ENCODE peak calls at places on chromosome 12, in seven cellular contexts. K is hepatocyte; Q is Peyer's patch; S is ovary; W is effector memory CD4-positive, alpha-beta T cell; I is stomach; M is neuronal stem cell. B is an unnamed sample. For H3K9me3, the result is how much of the 10 kb centered on the place peaks cover.

GRCh38 chr12:63093084-63093483 is 57.9 kb downstream of the AVPR1A start:
- DNase-seq in K (no peak), Q (no peak), S (no peak), W (no peak), I (no peak), M (no peak), B (no peak)

GRCh38 chr12:57234571-57235011 is 5.1 kb downstream of the SHMT2 start:
- DNase-seq in K (no peak), Q (peak), S (no peak), W (no peak), I (no peak), M (no peak), B (no peak)

GRCh38 chr12:113559466-113559865 is 87.8 kb upstream of the LHX5 start:
- DNase-seq in K (no peak), Q (no peak), S (no peak), W (no peak), I (no peak), M (no peak), B (no peak)

GRCh38 chr12:104718581-104718980 is 239.5 kb downstream of the SLC41A2 start:
- DNase-seq in K (no peak), Q (no peak), S (no peak), W (no peak), I (no peak), M (no peak), B (no peak)

GRCh38 chr12:132170094-132170636 is 25.9 kb downstream of the NOC4L start:
- DNase-seq in K (no peak), Q (no peak), S (no peak), W (no peak), I (no peak), M (no peak), B (peak)

GRCh38 chr12:18430425-18431048 is 169.2 kb downstream of the PIK3C2G start:
- DNase-seq in K (peak), Q (no peak), S (peak), W (no peak), I (peak), M (peak), B (peak)

GRCh38 chr12:5523396-5524115 is 91.6 kb downstream of the NTF3 start:
- DNase-seq in K (no peak), Q (no peak), S (no peak), W (no peak), I (no peak), M (no peak), B (no peak)

GRCh38 chr12:78671295-78671694 is 193.3 kb upstream of the SYT1 start:
- DNase-seq in K (peak), Q (no peak), S (no peak), W (no peak), I (no peak), M (no peak), B (no peak)

GRCh38 chr12:8692573-8692972 is 5.2 kb upstream of the RIMKLB start:
- DNase-seq in K (peak), Q (peak), S (peak), W (no peak), I (no peak), M (peak), B (no peak)

GRCh38 chr12:121767525-121768016 is 25.9 kb downstream of the RHOF start:
- DNase-seq in K (no peak), Q (no peak), S (no peak), W (no peak), I (no peak), M (no peak), B (peak)

GRCh38 chr12:129607293-129607692 is 296.5 kb downstream of the TMEM132D start:
- DNase-seq in K (peak), Q (no peak), S (no peak), W (no peak), I (no peak), M (peak), B (no peak)

GRCh38 chr12:28294300-28294699 is 104.0 kb downstream of the CCDC91 start:
- DNase-seq in K (no peak), Q (no peak), S (no peak), W (no peak), I (no peak), M (no peak), B (no peak)

GRCh38 chr12:53989227-53990113 is 4.5 kb downstream of the HOXC10 start:
- DNase-seq in K (peak), Q (no peak), S (no peak), W (no peak), I (no peak), M (no peak), B (no peak)

GRCh38 chr12:13082866-13083265 is 20.6 kb downstream of the GSG1 start:
- DNase-seq in K (no peak), Q (no peak), S (no peak), W (no peak), I (no peak), M (no peak), B (no peak)

GRCh38 chr12:1993341-1993740 is 10.9 kb downstream of the DCP1B start:
- DNase-seq in K (peak), Q (no peak), S (no peak), W (no peak), I (no peak), M (no peak), B (no peak)

GRCh38 chr12:98635657-98636323 is 8.8 kb downstream of the IKBIP start:
- DNase-seq in K (no peak), Q (no peak), S (no peak), W (no peak), I (no peak), M (no peak), B (no peak)

GRCh38 chr12:121417847-121418246 is 17.9 kb downstream of the RNF34 start:
- DNase-seq in K (peak), Q (no peak), S (no peak), W (no peak), I (no peak), M (no peak), B (no peak)

GRCh38 chr12:85029456-85029855 is 6.6 kb downstream of the TSPAN19 start:
- DNase-seq in K (peak), Q (no peak), S (no peak), W (no peak), I (no peak), M (no peak), B (no peak)

GRCh38 chr12:132204064-132204821 is 60.0 kb downstream of the NOC4L start:
- DNase-seq in K (no peak), Q (no peak), S (no peak), W (no peak), I (no peak), M (no peak), B (peak)

GRCh38 chr12:47268501-47269459 is 189.0 kb upstream of the AMIGO2 start:
- DNase-seq in K (no peak), Q (peak), S (no peak), W (no peak), I (no peak), M (no peak), B (no peak)

GRCh38 chr12:40921563-40922163 is 229.4 kb downstream of the CNTN1 start:
- DNase-seq in K (peak), Q (no peak), S (no peak), W (no peak), I (no peak), M (no peak), B (no peak)

GRCh38 chr12:49937639-49938300 is 12.8 kb upstream of the AQP2 start:
- DNase-seq in K (no peak), Q (no peak), S (no peak), W (no peak), I (no peak), M (no peak), B (no peak)

GRCh38 chr12:45990468-45991288 is at the start of gene SCAF11:
- DNase-seq in K (peak), Q (peak), S (peak), W (peak), I (peak), M (peak), B (peak)

GRCh38 chr12:10395390-10395998 is 5.7 kb upstream of the KLRK1 start:
- DNase-seq in K (peak), Q (no peak), S (peak), W (no peak), I (peak), M (no peak), B (peak)

GRCh38 chr12:107372229-107372658 is 278.9 kb upstream of the CRY1 start:
- DNase-seq in K (no peak), Q (peak), S (no peak), W (peak), I (no peak), M (no peak), B (no peak)

GRCh38 chr12:128339121-128339520 is 72.2 kb downstream of the TMEM132C start:
- DNase-seq in K (peak), Q (no peak), S (no peak), W (no peak), I (no peak), M (no peak), B (peak)

GRCh38 chr12:96513166-96513565 is 23.8 kb downstream of the CFAP54 start:
- DNase-seq in K (no peak), Q (no peak), S (no peak), W (no peak), I (no peak), M (no peak), B (no peak)

GRCh38 chr12:119589087-119589486 is 4.5 kb upstream of the TMEM233 start:
- DNase-seq in K (no peak), Q (no peak), S (no peak), W (no peak), I (no peak), M (no peak), B (no peak)

GRCh38 chr12:103326190-103326589 is 169.6 kb downstream of the C12orf42 start:
- DNase-seq in K (peak), Q (no peak), S (no peak), W (no peak), I (no peak), M (peak), B (no peak)

GRCh38 chr12:26268841-26269553 is 73.6 kb downstream of the SSPN start:
- DNase-seq in K (peak), Q (no peak), S (no peak), W (no peak), I (no peak), M (no peak), B (no peak)

GRCh38 chr12:54948171-54948570 is 36.4 kb downstream of the TESPA1 start:
- DNase-seq in K (no peak), Q (no peak), S (no peak), W (no peak), I (no peak), M (no peak), B (no peak)

GRCh38 chr12:9132008-9132535 is 16.4 kb upstream of the A2M start:
- DNase-seq in K (peak), Q (no peak), S (no peak), W (no peak), I (no peak), M (no peak), B (no peak)

GRCh38 chr12:53492188-53492587 is 7.1 kb downstream of the MAP3K12 start:
- DNase-seq in K (no peak), Q (no peak), S (peak), W (no peak), I (no peak), M (no peak), B (no peak)

GRCh38 chr12:39006286-39006685 is 100.9 kb upstream of the CPNE8 start:
- DNase-seq in K (no peak), Q (no peak), S (no peak), W (no peak), I (no peak), M (no peak), B (no peak)

GRCh38 chr12:79409562-79409961 is 281.2 kb downstream of the PAWR start:
- DNase-seq in K (peak), Q (no peak), S (no peak), W (no peak), I (no peak), M (no peak), B (no peak)

GRCh38 chr12:6157482-6157881 is 33.0 kb upstream of the VWF start:
- DNase-seq in K (no peak), Q (no peak), S (no peak), W (no peak), I (no peak), M (no peak), B (no peak)

GRCh38 chr12:123712780-123713319 is 697 bp downstream of the ATP6V0A2 start:
- DNase-seq in K (no peak), Q (no peak), S (no peak), W (no peak), I (no peak), M (peak), B (no peak)

GRCh38 chr12:8603858-8604257 is 8.8 kb downstream of the AICDA start:
- DNase-seq in K (no peak), Q (no peak), S (no peak), W (no peak), I (no peak), M (no peak), B (no peak)

GRCh38 chr12:49828143-49829091 is at the start of gene NCKAP5L:
- DNase-seq in K (peak), Q (peak), S (peak), W (peak), I (peak), M (peak), B (peak)

GRCh38 chr12:72863671-72864070 is 591.5 kb downstream of the TRHDE start:
- DNase-seq in K (no peak), Q (no peak), S (no peak), W (no peak), I (no peak), M (no peak), B (no peak)
- H3K9me3 ChIP-seq in K (under half), Q (under half), S (under half), W (under half), I (under half), M (under half), B (under half)

GRCh38 chr12:29562167-29562776 is 64.8 kb upstream of the OVCH1 start:
- DNase-seq in K (no peak), Q (no peak), S (no peak), W (no peak), I (no peak), M (no peak), B (peak)
- H3K4me3 ChIP-seq in K (no peak), Q (no peak), S (no peak), W (no peak), I (no peak), M (no peak), B (no peak)

GRCh38 chr12:32116897-32117296 is 10.2 kb downstream of the BICD1 start:
- DNase-seq in K (no peak), Q (no peak), S (no peak), W (no peak), I (no peak), M (no peak), B (no peak)
- H3K27ac ChIP-seq in K (no peak), Q (no peak), S (no peak), W (no peak), I (no peak), M (no peak), B (no peak)

GRCh38 chr12:126537961-126538530 is 1472.8 kb downstream of the AACS start:
- DNase-seq in K (no peak), Q (no peak), S (no peak), W (no peak), I (no peak), M (no peak), B (no peak)

GRCh38 chr12:126538888-126539287 is 1473.7 kb downstream of the AACS start:
- DNase-seq in K (no peak), Q (no peak), S (no peak), W (no peak), I (no peak), M (no peak), B (no peak)

DNA sequence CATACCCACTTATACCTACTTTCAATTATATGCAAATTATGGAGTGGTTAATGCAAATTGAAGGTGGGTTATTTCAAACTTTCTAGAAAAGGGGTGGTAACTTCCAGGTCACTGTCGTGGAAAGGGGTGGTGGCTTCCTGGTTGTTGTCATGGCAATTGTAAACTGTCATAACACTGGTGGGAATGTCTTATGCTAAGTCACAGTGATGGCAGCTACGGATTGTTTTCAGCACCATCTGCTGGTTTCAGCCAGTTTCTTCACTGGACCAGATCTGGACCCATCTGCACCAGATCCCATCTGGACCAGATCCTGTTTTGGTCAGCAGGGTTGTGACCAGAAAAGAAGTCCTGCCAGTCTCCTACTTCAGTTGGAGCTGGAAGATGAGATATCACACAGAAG is 1469.3 kb downstream of the AACS start:
- DNase-seq in K (no peak), Q (no peak), S (no peak), W (no peak), I (no peak), M (no peak), B (no peak)
- H3K9me3 ChIP-seq in K (under half), Q (under half), S (under half), W (under half), I (under half), M (under half), B (under half)

GRCh38 chr12:111942557-111942956 is 70.4 kb downstream of the TMEM116 start:
- DNase-seq in K (peak), Q (no peak), S (no peak), W (no peak), I (peak), M (no peak), B (no peak)

GRCh38 chr12:111932241-111932640 is 80.7 kb downstream of the TMEM116 start:
- DNase-seq in K (no peak), Q (no peak), S (no peak), W (no peak), I (no peak), M (no peak), B (no peak)

GRCh38 chr12:111936869-111937268 is 76.1 kb downstream of the TMEM116 start:
- DNase-seq in K (no peak), Q (no peak), S (no peak), W (no peak), I (no peak), M (no peak), B (no peak)

DNA sequence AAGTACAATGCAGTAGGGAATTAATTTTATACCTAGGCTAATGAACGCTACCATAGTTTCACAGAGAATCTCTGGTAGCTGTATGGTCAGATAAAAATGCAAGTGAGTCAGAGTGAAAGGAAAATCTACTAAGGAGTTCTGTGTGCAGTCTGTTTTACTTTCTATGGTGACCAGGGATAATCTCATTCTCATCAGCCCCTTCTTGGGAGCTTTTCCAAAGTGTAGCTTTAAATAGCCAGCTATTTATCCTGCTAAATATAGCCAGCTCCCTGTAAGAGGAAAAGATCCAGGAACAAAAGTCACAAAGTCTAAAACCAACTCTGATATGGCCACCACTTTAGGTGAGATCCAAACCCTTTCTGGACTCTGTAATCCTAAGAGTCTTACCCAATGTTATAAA is 75.5 kb downstream of the TMEM116 start:
- DNase-seq in K (no peak), Q (no peak), S (no peak), W (no peak), I (no peak), M (no peak), B (no peak)
- H3K4me3 ChIP-seq in K (no peak), Q (no peak), S (no peak), W (no peak), I (no peak), M (no peak), B (peak)

GRCh38 chr12:48794870-48795269 is 6.0 kb upstream of the ADCY6 start:
- DNase-seq in K (peak), Q (no peak), S (no peak), W (no peak), I (no peak), M (no peak), B (no peak)
- H3K27ac ChIP-seq in K (peak), Q (peak), S (no peak), W (no peak), I (peak), M (no peak), B (no peak)

GRCh38 chr12:126397071-126397571 is 1331.9 kb downstream of the AACS start:
- DNase-seq in K (no peak), Q (no peak), S (no peak), W (no peak), I (no peak), M (no peak), B (peak)
- H3K9me3 ChIP-seq in K (under half), Q (under half), S (under half), W (under half), I (under half), M (under half), B (under half)

GRCh38 chr12:93595336-93595735 is 22.9 kb downstream of the SOCS2 start:
- DNase-seq in K (no peak), Q (no peak), S (no peak), W (no peak), I (no peak), M (no peak), B (no peak)
- H3K4me3 ChIP-seq in K (no peak), Q (no peak), S (peak), W (no peak), I (no peak), M (no peak), B (peak)

B was measured in right cardiac atrium.